ENCODE peak calls at places on chromosomes 12 and 14, in six cellular contexts. I is heart right ventricle; Q is cardiac muscle cell; D is CD4-positive, alpha-beta memory T cell; M is lung; S is BE2C. W is an unnamed sample.

GRCh38 chr14:76922599-76922998 is 96.4 kb downstream of the LRRC74A start:
- DNase-seq in S (no peak), Q (no peak), I (no peak), M (no peak), D (no peak), W (no peak)

GRCh38 chr12:32988982-32989381 is 92.4 kb upstream of the PKP2 start:
- DNase-seq in Q (peak; percentile 14), I (no peak), M (no peak), S (no peak), D (no peak), W (no peak)

GRCh38 chr14:22893706-22894105 is 10.7 kb downstream of the REM2 start:
- DNase-seq in Q (no peak), S (no peak), I (no peak), M (no peak), D (no peak), W (no peak)

GRCh38 chr14:92297818-92298595 is 25.0 kb upstream of the SLC24A4 start:
- DNase-seq in S (no peak), D (no peak), M (no peak), Q (no peak), I (no peak), W (no peak)

GRCh38 chr14:69088523-69089445 is 64.1 kb downstream of the DCAF5 start:
- DNase-seq in D (no peak), I (no peak), M (no peak), Q (no peak), S (no peak), W (no peak)

GRCh38 chr12:6113691-6114475 is 10.6 kb downstream of the VWF start:
- DNase-seq in M (no peak), S (peak; percentile 35), Q (no peak), I (no peak), D (no peak), W (no peak)

GRCh38 chr14:24398943-24399801 is at the start of gene NYNRIN:
- DNase-seq in S (peak; percentile 67), D (peak; percentile 32), M (no peak), I (peak; percentile 80), Q (peak; percentile 82), W (peak; percentile 64)

GRCh38 chr12:10392394-10392930 is 2.6 kb upstream of the KLRK1 start:
- DNase-seq in M (peak; percentile 74), I (peak; percentile 31), Q (no peak), D (no peak), S (no peak), W (no peak)

GRCh38 chr14:75578099-75578785 is at the start of gene FLVCR2:
- DNase-seq in D (peak; percentile 52), M (peak; percentile 84), Q (peak; percentile 86), S (peak; percentile 59), I (peak; percentile 85), W (peak; percentile 87)

GRCh38 chr12:49873361-49873934 is 30.3 kb downstream of the FAIM2 start:
- DNase-seq in I (no peak), S (peak; percentile 54), M (peak; percentile 48), Q (no peak), D (no peak), W (no peak)

GRCh38 chr12:118356809-118357326 is 15.8 kb downstream of the TAOK3 start:
- DNase-seq in M (no peak), I (no peak), Q (no peak), S (no peak), D (no peak), W (no peak)

GRCh38 chr12:45561488-45561887 is 168.0 kb upstream of the ARID2 start:
- DNase-seq in S (no peak), I (no peak), D (no peak), Q (no peak), M (no peak), W (no peak)

GRCh38 chr14:76647699-76648298 is 113.5 kb upstream of the VASH1 start:
- DNase-seq in S (peak; percentile 45), M (no peak), I (no peak), D (peak; percentile 34), Q (peak; percentile 78), W (no peak)

GRCh38 chr14:51939727-51940126 is 49.6 kb upstream of the RTRAF start:
- DNase-seq in I (no peak), M (no peak), D (no peak), S (no peak), Q (no peak), W (no peak)

GRCh38 chr12:118979763-118980406 is 1.5 kb upstream of the SRRM4 start:
- DNase-seq in M (peak; percentile 46), S (peak; percentile 82), D (no peak), Q (peak; percentile 88), I (no peak), W (peak; percentile 28)

GRCh38 chr14:96905825-96906224 is 108.6 kb downstream of the VRK1 start:
- DNase-seq in M (no peak), D (no peak), I (no peak), S (no peak), Q (no peak), W (no peak)

GRCh38 chr12:57853864-57854556 is 7.5 kb upstream of the CTDSP2 start:
- DNase-seq in I (no peak), S (no peak), Q (no peak), D (no peak), M (no peak), W (no peak)

GRCh38 chr14:96204151-96205058 is at the start of gene BDKRB2:
- DNase-seq in S (peak; percentile 91), Q (peak; percentile 76), I (peak; percentile 42), M (peak; percentile 70), D (no peak), W (peak; percentile 86)

GRCh38 chr12:90333939-90334338 is 621.0 kb downstream of the CCER1 start:
- DNase-seq in M (no peak), I (no peak), Q (no peak), D (no peak), S (no peak), W (no peak)

GRCh38 chr12:32139064-32139421 is 32.4 kb downstream of the BICD1 start:
- DNase-seq in M (no peak), I (no peak), D (peak; percentile 5), S (no peak), Q (peak; percentile 20), W (peak; percentile 20)

GRCh38 chr12:131673519-131674265 is 37.2 kb upstream of the SFSWAP start:
- DNase-seq in Q (no peak), I (no peak), M (no peak), D (no peak), S (no peak), W (no peak)

GRCh38 chr12:8609061-8609570 is 3.5 kb downstream of the AICDA start:
- DNase-seq in Q (peak; percentile 77), I (no peak), M (no peak), D (peak; percentile 2), S (peak; percentile 10), W (no peak)

GRCh38 chr14:37116933-37117844 is 55.2 kb downstream of the SLC25A21 start:
- DNase-seq in M (no peak), S (no peak), I (no peak), D (no peak), Q (no peak), W (no peak)

GRCh38 chr14:63362305-63362914 is 43.7 kb upstream of the GPHB5 start:
- DNase-seq in M (no peak), D (no peak), Q (no peak), I (no peak), S (no peak), W (peak; percentile 37)

GRCh38 chr12:25783566-25783965 is 174.9 kb upstream of the RASSF8 start:
- DNase-seq in M (no peak), I (no peak), S (no peak), D (no peak), Q (no peak), W (no peak)

DNA sequence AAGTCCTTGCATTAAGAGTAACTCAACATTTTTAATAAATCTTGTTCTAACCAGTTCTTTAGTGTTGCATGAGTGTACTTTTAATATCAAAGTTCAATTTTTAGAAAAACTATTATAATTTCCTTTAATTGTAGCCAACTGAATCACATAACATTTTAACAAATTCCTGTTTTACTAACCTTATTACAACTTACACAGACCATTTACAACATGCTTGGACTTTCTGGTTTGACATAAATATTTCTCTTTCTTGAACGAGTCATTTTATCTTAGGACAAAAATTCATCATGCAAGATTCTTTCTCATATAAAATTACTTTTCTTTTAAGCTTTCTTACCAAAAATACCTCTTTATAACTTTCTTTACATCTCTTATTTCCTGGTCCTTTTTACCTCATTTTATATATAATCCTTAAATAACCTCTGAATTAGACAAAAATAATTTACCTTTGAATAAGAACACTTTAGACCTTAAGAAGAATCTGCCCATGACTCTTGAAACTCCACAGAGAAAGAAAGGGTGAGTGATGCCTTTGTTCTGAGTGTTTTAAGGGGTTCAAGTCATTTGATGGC is 3.9 kb downstream of the SLCO1A2 start:
- DNase-seq in M (no peak), D (no peak), S (no peak), I (no peak), Q (no peak), W (no peak)
- H3K9me3 ChIP-seq in M (peaks cover 12% of the 10 kb centered on the region), D (no peaks in the 10 kb centered on the region), S (no peaks in the 10 kb centered on the region), I (peaks cover 35% of the 10 kb centered on the region), Q (no peaks in the 10 kb centered on the region), W (no peaks in the 10 kb centered on the region)

GRCh38 chr12:81209001-81209400 is 131.1 kb downstream of the ACSS3 start:
- DNase-seq in I (no peak), M (no peak), S (no peak), D (no peak), Q (no peak), W (no peak)
- H3K4me1 ChIP-seq in I (peaks cover 10% of the 10 kb centered on the region), M (peaks cover 14% of the 10 kb centered on the region), S (no peaks in the 10 kb centered on the region), D (no peaks in the 10 kb centered on the region), Q (peaks cover 11% of the 10 kb centered on the region), W (no peaks in the 10 kb centered on the region)

DNA sequence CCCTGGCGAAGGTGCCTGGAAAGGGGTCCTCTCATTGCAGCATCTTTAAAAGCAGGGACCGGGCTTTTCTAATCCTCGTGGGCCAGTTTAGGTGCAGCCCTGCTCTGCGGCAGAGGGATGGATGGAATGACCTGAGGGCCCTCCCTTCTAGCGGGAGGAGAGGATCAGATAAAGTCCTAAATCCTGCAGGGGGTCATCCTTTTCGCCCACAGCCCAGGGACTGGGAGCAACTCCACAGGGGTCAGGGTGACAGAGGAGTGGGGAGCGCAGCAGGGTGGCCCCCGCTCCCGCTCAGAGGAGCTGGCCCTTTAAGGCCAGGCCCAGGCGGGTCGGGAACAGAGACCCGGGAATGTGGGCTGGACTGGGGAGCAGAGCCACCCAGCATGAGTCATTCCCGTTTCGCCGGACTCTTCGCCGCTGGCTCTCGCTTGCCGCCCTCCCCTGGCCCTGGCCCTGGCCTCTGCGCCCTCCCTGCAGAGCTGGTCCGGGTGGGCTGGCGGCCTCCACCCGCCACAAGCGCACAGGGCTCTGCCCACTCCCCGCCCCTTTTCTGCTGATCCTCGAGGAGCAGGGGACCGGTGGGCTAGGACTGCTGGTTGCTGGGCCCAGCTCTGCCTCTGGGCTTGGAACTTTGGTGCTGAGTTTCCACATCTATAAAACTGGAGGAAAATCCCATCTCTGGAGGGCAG is 92.9 kb downstream of the NINJ2 start:
- DNase-seq in Q (peak; percentile 35), D (no peak), M (peak; percentile 77), I (peak; percentile 82), S (peak; percentile 68), W (peak; percentile 84)
- H3K9me3 ChIP-seq in Q (no peaks in the 10 kb centered on the region), D (no peaks in the 10 kb centered on the region), M (no peaks in the 10 kb centered on the region), I (no peaks in the 10 kb centered on the region), S (no peaks in the 10 kb centered on the region), W (no peaks in the 10 kb centered on the region)

GRCh38 chr12:93785262-93786010 is 108.3 kb downstream of the CRADD start:
- DNase-seq in Q (no peak), M (peak; percentile 61), S (peak; percentile 13), D (peak; percentile 39), I (no peak), W (no peak)

GRCh38 chr12:93783827-93784226 is 106.7 kb downstream of the CRADD start:
- DNase-seq in S (peak; percentile 76), I (no peak), M (no peak), D (peak; percentile 46), Q (no peak), W (no peak)

GRCh38 chr12:93780115-93780641 is 103.0 kb downstream of the CRADD start:
- DNase-seq in S (no peak), D (no peak), I (no peak), M (no peak), Q (no peak), W (no peak)

GRCh38 chr12:93784339-93785086 is 107.3 kb downstream of the CRADD start:
- DNase-seq in Q (peak; percentile 30), M (no peak), S (peak; percentile 81), I (no peak), D (peak; percentile 46), W (no peak)

GRCh38 chr12:93782854-93783253 is 105.7 kb downstream of the CRADD start:
- DNase-seq in M (no peak), I (no peak), Q (no peak), S (no peak), D (no peak), W (no peak)
- H3K4me1 ChIP-seq in M (peaks cover 36% of the 10 kb centered on the region), I (peaks cover 67% of the 10 kb centered on the region), Q (peaks cover 23% of the 10 kb centered on the region), S (peaks cover 28% of the 10 kb centered on the region), D (peaks cover 23% of the 10 kb centered on the region), W (no peaks in the 10 kb centered on the region)